ENCODE peak calls at places on chromosomes 13 and 19, in four cellular contexts. One of them, this sample, is unnamed.

GRCh38 chr19:14427461-14427860 is 5.6 kb upstream of the PKN1 start:
- DNase-seq in heart right ventricle: no peak
- DNase-seq in astrocyte of the spinal cord: no peak
- DNase-seq in lower leg skin: no peak
- DNase-seq in this sample: no peak

GRCh38 chr13:111461445-111462149 is 141.2 kb downstream of the TEX29 start:
- DNase-seq in heart right ventricle: no peak
- DNase-seq in astrocyte of the spinal cord: no peak
- DNase-seq in lower leg skin: no peak
- DNase-seq in this sample: no peak

GRCh38 chr19:40608957-40609356 is 7.8 kb downstream of the LTBP4 start:
- DNase-seq in heart right ventricle: no peak
- DNase-seq in astrocyte of the spinal cord: no peak
- DNase-seq in lower leg skin: no peak
- DNase-seq in this sample: no peak

GRCh38 chr13:26759156-26759906 is 1.3 kb downstream of the GPR12 start:
- DNase-seq in heart right ventricle: no peak
- DNase-seq in astrocyte of the spinal cord: peak
- DNase-seq in lower leg skin: no peak
- DNase-seq in this sample: no peak

GRCh38 chr19:12666305-12667048 is at the start of the genes MAN2B1 and WDR83:
- DNase-seq in heart right ventricle: peak
- DNase-seq in astrocyte of the spinal cord: peak
- DNase-seq in lower leg skin: peak
- DNase-seq in this sample: no peak

GRCh38 chr13:105665284-105665683 is 870.2 kb downstream of the EFNB2 start:
- DNase-seq in heart right ventricle: no peak
- DNase-seq in astrocyte of the spinal cord: peak
- DNase-seq in lower leg skin: no peak
- DNase-seq in this sample: peak

GRCh38 chr13:112233256-112233655 is 142.9 kb upstream of the SPACA7 start:
- DNase-seq in heart right ventricle: no peak
- DNase-seq in astrocyte of the spinal cord: no peak
- DNase-seq in lower leg skin: peak
- DNase-seq in this sample: no peak

GRCh38 chr13:111126509-111126908 is 11.4 kb downstream of the ARHGEF7 start:
- DNase-seq in heart right ventricle: no peak
- DNase-seq in astrocyte of the spinal cord: no peak
- DNase-seq in lower leg skin: no peak
- DNase-seq in this sample: no peak

GRCh38 chr13:90696254-90696653 is 651.2 kb upstream of the MIR17HG start:
- DNase-seq in heart right ventricle: no peak
- DNase-seq in astrocyte of the spinal cord: peak
- DNase-seq in lower leg skin: no peak
- DNase-seq in this sample: peak

GRCh38 chr13:40789275-40790231 is at the start of gene SLC25A15:
- DNase-seq in heart right ventricle: peak
- DNase-seq in astrocyte of the spinal cord: peak
- DNase-seq in lower leg skin: peak
- DNase-seq in this sample: no peak
- TF ChIP-seq CTCF in heart right ventricle: no peak
- TF ChIP-seq CTCF in astrocyte of the spinal cord: no peak
- TF ChIP-seq CTCF in lower leg skin: no peak
- TF ChIP-seq CTCF in this sample: no peak

GRCh38 chr13:48975926-48976676 is 389 bp downstream of the FNDC3A start:
- DNase-seq in heart right ventricle: peak
- DNase-seq in astrocyte of the spinal cord: peak
- DNase-seq in lower leg skin: peak
- DNase-seq in this sample: no peak
- TF ChIP-seq CTCF in heart right ventricle: peak
- TF ChIP-seq CTCF in astrocyte of the spinal cord: no peak
- TF ChIP-seq CTCF in lower leg skin: no peak
- TF ChIP-seq CTCF in this sample: no peak

DNA sequence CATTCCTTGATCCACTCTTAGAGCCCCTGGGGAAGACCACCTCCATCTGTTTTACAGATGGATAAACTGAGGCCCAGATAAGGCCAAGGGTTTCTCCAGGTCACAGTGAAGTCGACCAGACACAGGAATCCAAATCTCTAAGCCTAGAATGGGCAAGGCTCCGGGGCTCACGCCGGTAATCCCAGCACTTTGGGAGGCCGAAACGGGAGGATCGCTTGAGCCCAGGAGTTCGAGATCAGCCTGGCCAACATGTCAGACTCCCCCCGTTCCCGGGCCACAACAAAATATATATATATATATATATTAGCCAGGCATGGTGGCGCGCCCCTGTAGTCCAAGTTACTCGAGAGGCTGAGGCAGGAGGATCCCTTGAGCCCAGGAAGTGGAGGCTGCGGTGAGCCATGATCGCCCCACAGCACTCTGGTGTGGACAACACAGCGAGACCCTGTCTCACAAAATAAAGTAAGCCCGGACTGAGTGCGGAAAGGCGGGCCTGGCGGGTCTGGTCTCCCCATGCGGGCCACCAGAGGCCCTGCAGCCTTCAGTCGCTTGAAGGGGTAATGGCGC is 615 bp upstream of the RPL13A start:
- DNase-seq in heart right ventricle: no peak
- DNase-seq in astrocyte of the spinal cord: no peak
- DNase-seq in lower leg skin: no peak
- DNase-seq in this sample: no peak
- TF ChIP-seq CTCF in heart right ventricle: no peak
- TF ChIP-seq CTCF in astrocyte of the spinal cord: no peak
- TF ChIP-seq CTCF in lower leg skin: no peak
- TF ChIP-seq CTCF in this sample: no peak

GRCh38 chr13:84844473-84844872 is 954.7 kb downstream of the SLITRK6 start:
- DNase-seq in heart right ventricle: no peak
- DNase-seq in astrocyte of the spinal cord: peak
- DNase-seq in lower leg skin: no peak
- DNase-seq in this sample: no peak
- TF ChIP-seq CTCF in heart right ventricle: no peak
- TF ChIP-seq CTCF in astrocyte of the spinal cord: peak
- TF ChIP-seq CTCF in lower leg skin: no peak
- TF ChIP-seq CTCF in this sample: peak

DNA sequence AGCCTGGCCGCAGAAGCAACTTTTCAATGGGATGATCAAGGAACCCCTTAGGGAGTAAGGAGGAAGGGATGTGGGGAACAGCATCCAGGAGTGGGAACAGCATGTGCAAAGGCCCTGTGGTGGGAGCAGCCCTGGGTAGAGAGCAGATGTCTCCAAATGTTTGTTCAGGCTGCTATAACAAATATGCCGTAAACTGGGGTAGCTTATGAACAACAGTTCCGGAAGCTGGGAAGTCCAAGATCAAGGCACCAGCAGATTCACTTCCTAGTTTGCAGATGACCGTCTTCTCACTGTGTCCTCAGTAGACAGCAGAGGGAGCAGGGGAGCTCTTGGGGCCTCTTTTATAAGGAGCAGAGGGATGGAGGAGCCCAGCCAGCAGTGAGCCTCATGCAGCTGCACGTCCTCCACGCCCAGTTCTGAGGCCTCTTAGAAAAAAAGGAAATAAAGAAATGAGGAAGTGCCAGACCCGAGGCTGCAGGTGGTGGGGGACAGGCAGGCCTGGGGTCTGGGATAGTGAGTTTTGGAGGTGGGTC is 4.2 kb upstream of the LRRC25 start:
- DNase-seq in heart right ventricle: peak
- DNase-seq in astrocyte of the spinal cord: peak
- DNase-seq in lower leg skin: no peak
- DNase-seq in this sample: no peak
- TF ChIP-seq CTCF in heart right ventricle: peak
- TF ChIP-seq CTCF in astrocyte of the spinal cord: peak
- TF ChIP-seq CTCF in lower leg skin: no peak
- TF ChIP-seq CTCF in this sample: peak

DNA sequence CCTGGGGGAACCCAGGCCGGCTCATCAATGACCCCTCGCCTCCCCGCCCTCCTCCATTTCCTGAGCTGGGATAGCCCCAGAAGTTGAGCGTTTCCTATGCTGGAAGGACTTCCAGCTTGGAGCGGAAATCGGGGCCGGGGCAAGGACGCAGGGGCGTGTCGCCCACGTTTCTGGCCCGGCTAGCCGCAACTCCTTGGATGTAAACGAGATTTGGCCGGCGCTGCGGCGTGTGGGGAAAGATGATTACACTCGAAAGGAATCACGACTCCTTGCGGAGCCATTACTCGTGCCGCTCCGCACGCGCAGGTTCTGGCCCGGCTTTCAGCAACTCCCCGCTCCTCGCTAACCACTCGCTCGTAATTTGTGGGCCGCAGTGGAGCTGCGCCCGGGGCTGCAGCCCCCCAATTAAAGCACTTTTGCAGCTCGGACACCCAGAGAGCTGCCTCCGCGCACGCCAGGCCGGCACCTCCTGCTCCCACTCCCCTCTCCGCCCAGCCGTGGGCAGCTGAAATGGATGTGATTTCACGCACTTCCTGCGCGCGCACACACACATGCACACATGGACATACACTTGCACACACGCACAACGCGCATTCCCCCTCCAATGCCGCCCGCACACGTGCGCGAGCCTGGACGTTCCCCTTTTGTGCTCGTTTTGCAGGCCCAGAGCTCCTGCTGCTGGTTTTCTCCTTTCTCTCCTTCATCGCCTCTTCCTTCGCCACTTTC is 15.7 kb downstream of the ZIC5 start:
- DNase-seq in heart right ventricle: no peak
- DNase-seq in astrocyte of the spinal cord: peak
- DNase-seq in lower leg skin: no peak
- DNase-seq in this sample: no peak
- TF ChIP-seq CTCF in heart right ventricle: no peak
- TF ChIP-seq CTCF in astrocyte of the spinal cord: no peak
- TF ChIP-seq CTCF in lower leg skin: no peak
- TF ChIP-seq CTCF in this sample: no peak

DNA sequence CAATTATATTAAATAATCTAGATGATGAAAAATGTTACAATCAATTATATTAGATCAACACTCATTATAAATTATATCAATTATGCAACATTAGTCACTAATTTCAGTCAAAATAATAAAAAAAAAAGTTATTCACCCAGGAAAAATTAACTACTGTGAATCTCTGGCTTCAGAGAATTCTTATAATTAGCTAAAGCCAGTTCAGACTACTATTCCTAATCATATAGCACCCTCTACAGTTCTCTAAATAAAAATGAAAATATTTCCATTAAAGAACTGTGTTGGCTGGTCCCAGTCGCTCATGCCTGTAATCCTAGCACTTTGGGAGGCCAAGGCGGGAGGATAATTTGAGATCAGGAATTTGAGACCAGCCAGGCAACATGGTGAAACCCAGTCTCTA is 33.0 kb downstream of the XPO4 start:
- DNase-seq in heart right ventricle: no peak
- DNase-seq in astrocyte of the spinal cord: no peak
- DNase-seq in lower leg skin: no peak
- DNase-seq in this sample: no peak
- TF ChIP-seq CTCF in heart right ventricle: peak
- TF ChIP-seq CTCF in astrocyte of the spinal cord: peak
- TF ChIP-seq CTCF in lower leg skin: no peak
- TF ChIP-seq CTCF in this sample: peak

GRCh38 chr19:3520166-3521103 is 14.3 kb downstream of the FZR1 start:
- DNase-seq in heart right ventricle: no peak
- DNase-seq in astrocyte of the spinal cord: no peak
- DNase-seq in lower leg skin: no peak
- DNase-seq in this sample: no peak
- TF ChIP-seq CTCF in heart right ventricle: no peak
- TF ChIP-seq CTCF in astrocyte of the spinal cord: no peak
- TF ChIP-seq CTCF in lower leg skin: no peak
- TF ChIP-seq CTCF in this sample: no peak